ENCODE peak calls at places on chromosomes 12 and 14, in ten cellular contexts. O, Q, Y, D, Z, W, T, X, E and H are unnamed samples. For H3K9me3 and H3K27me3, the result is how much of the 10 kb centered on the place peaks cover.

GRCh38 chr12:121794532-121795028 is 1.1 kb upstream of the RHOF start:
- DNase-seq in O (no peak), Q (no peak), Y (no peak), D (no peak), Z (no peak), W (no peak), T (no peak), X (no peak), E (no peak), H (no peak)

GRCh38 chr14:52400846-52401245 is 86.7 kb downstream of the PTGER2 start:
- DNase-seq in O (no peak), Q (no peak), Y (no peak), D (no peak), Z (no peak), W (no peak), T (no peak), X (no peak), E (no peak), H (no peak)

GRCh38 chr12:65778268-65779090 is 45.8 kb upstream of the HMGA2 start:
- DNase-seq in O (peak), Q (no peak), Y (no peak), D (no peak), Z (peak), W (no peak), T (no peak), X (no peak), E (no peak), H (no peak)

GRCh38 chr12:114134922-114135321 is 168.8 kb upstream of the RBM19 start:
- DNase-seq in O (no peak), Q (no peak), Y (no peak), D (no peak), Z (no peak), W (no peak), T (no peak), X (no peak), E (no peak), H (no peak)

GRCh38 chr12:81078469-81079196 is 754 bp downstream of the ACSS3 start:
- DNase-seq in O (peak), Q (no peak), Y (no peak), D (no peak), Z (peak), W (no peak), T (no peak), X (no peak), E (no peak), H (no peak)

GRCh38 chr12:32135967-32136366 is 29.3 kb downstream of the BICD1 start:
- DNase-seq in O (no peak), Q (no peak), Y (no peak), D (no peak), Z (no peak), W (no peak), T (no peak), X (no peak), E (no peak), H (no peak)

GRCh38 chr12:119415714-119416113 is 81.2 kb downstream of the CCDC60 start:
- DNase-seq in O (no peak), Q (no peak), Y (no peak), D (no peak), Z (no peak), W (no peak), T (no peak), X (no peak), E (no peak), H (no peak)

GRCh38 chr14:23076785-23077408 is 18.0 kb downstream of the ACIN1 start:
- DNase-seq in O (no peak), Q (no peak), Y (no peak), D (no peak), Z (peak), W (no peak), T (no peak), X (no peak), E (no peak), H (no peak)

GRCh38 chr12:113366827-113367226 is 8.4 kb downstream of the PLBD2 start:
- DNase-seq in O (peak), Q (no peak), Y (no peak), D (no peak), Z (no peak), W (no peak), T (no peak), X (no peak), E (no peak), H (no peak)

GRCh38 chr12:49089831-49090773 is 4.5 kb downstream of the DHH start:
- DNase-seq in O (peak), Q (peak), Y (peak), D (no peak), Z (peak), W (no peak), T (peak), X (no peak), E (peak), H (no peak)

GRCh38 chr14:27181304-27181703 is 583.5 kb upstream of the NOVA1 start:
- DNase-seq in O (no peak), Q (no peak), Y (no peak), D (no peak), Z (no peak), W (no peak), T (no peak), X (no peak), E (no peak), H (no peak)

DNA sequence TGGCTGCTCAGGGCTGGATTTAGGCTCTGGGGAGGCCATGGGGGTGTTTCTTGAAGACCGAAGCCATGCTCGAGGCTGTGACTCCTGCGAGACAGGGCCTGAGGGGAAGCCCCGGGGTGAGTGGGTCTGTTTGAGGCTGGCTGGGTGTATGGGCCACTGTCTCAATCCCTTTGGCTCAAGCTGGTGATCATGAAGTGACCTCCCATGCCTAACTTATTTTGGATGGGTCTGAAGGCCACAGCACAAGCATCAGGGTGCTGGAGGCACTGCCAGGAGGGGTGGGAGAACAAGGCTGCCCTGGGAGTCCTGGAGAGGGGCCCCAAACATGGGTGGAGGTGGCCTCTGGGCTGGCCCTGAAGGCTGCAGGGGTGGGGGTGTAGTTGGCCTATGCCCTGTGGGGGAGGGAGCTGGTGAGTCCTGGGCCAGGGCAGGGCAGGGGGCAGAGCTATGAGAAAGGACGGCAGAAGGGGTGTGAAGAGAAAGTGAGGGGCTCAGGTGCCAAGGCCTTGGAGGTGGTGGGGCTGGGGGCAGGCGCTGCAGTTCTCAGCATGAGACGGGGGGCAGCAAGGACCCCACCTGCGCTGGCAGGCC is 100.9 kb downstream of the KIF26A start:
- DNase-seq in O (no peak), Q (peak), Y (no peak), D (no peak), Z (no peak), W (no peak), T (peak), X (peak), E (no peak), H (no peak)
- H3K9me3 ChIP-seq in O (under half), Q (under half), Y (under half), D (under half), Z (under half), W (under half), T (under half), X (under half), E (under half), H (under half)

GRCh38 chr12:27970981-27971489 is 1.5 kb downstream of the PTHLH start:
- DNase-seq in O (peak), Q (no peak), Y (no peak), D (no peak), Z (no peak), W (no peak), T (no peak), X (no peak), E (peak), H (no peak)

GRCh38 chr12:27970391-27970980 is 2.0 kb downstream of the PTHLH start:
- DNase-seq in O (peak), Q (no peak), Y (no peak), D (no peak), Z (peak), W (no peak), T (no peak), X (no peak), E (peak), H (no peak)

GRCh38 chr12:27971606-27972005 is 927 bp downstream of the PTHLH start:
- DNase-seq in O (no peak), Q (no peak), Y (no peak), D (no peak), Z (peak), W (no peak), T (no peak), X (no peak), E (no peak), H (no peak)

GRCh38 chr12:27969011-27969900 is 3.3 kb downstream of the PTHLH start:
- DNase-seq in O (peak), Q (no peak), Y (no peak), D (no peak), Z (peak), W (no peak), T (no peak), X (no peak), E (peak), H (no peak)

DNA sequence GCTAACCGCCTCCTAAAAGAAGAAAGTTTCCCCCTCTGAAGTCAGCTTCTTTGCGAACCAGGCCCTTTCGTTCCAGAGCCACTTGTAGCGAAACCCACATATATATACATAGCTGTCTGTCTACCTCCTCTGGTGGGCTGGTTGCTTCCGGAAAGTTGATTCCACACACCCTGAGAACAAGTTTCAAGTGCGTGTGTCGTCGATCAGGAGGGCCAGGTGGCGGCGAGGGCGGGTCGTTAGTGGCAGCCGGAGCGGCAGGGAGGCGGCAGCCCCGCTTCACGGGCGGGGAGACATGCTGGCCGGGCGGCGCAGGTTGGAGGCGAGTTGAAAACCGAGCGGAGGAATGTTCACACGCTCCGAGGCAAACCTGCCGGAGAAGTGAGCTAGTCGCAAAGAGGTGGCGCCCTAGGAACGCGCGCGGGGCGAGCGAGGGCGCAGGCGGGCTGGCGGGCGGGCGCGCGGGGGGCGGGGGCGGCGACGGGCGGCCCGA is 2.6 kb downstream of the PTHLH start:
- DNase-seq in O (peak), Q (peak), Y (no peak), D (no peak), Z (peak), W (no peak), T (peak), X (peak), E (peak), H (peak)
- TF ChIP-seq CTCF in O (no peak), Q (no peak), Y (no peak), D (peak), Z (peak), W (no peak), T (no peak), X (no peak), E (peak), H (no peak)

GRCh38 chr12:131281016-131281415 is 327.3 kb downstream of the ADGRD1 start:
- DNase-seq in O (no peak), Q (no peak), Y (no peak), D (no peak), Z (no peak), W (no peak), T (no peak), X (peak), E (no peak), H (no peak)

GRCh38 chr12:131276501-131277185 is 322.9 kb downstream of the ADGRD1 start:
- DNase-seq in O (no peak), Q (no peak), Y (no peak), D (no peak), Z (no peak), W (no peak), T (peak), X (no peak), E (no peak), H (no peak)

GRCh38 chr12:131280426-131280825 is 326.7 kb downstream of the ADGRD1 start:
- DNase-seq in O (no peak), Q (peak), Y (no peak), D (no peak), Z (no peak), W (no peak), T (no peak), X (peak), E (no peak), H (no peak)

GRCh38 chr12:131282292-131283080 is 328.8 kb downstream of the ADGRD1 start:
- DNase-seq in O (no peak), Q (no peak), Y (no peak), D (no peak), Z (no peak), W (no peak), T (peak), X (peak), E (no peak), H (no peak)

GRCh38 chr12:131279281-131279921 is 325.7 kb downstream of the ADGRD1 start:
- DNase-seq in O (no peak), Q (no peak), Y (no peak), D (no peak), Z (no peak), W (no peak), T (peak), X (peak), E (no peak), H (no peak)
- H3K27me3 ChIP-seq in O (under half), Q (under half), Y (under half), D (under half), Z (under half), W (under half), T (under half), X (under half), E (under half), H (under half)

GRCh38 chr12:16103851-16104250 is 173.6 kb downstream of the SLC15A5 start:
- DNase-seq in O (no peak), Q (no peak), Y (no peak), D (no peak), Z (no peak), W (no peak), T (no peak), X (no peak), E (no peak), H (no peak)
- H3K9me3 ChIP-seq in O (under half), Q (under half), Y (under half), D (under half), Z (under half), W (under half), T (under half), X (under half), E (under half), H (under half)

GRCh38 chr14:106605548-106606448 is 1079.4 kb downstream of the TMEM121 start:
- DNase-seq in O (no peak), Q (peak), Y (peak), D (no peak), Z (no peak), W (peak), T (peak), X (no peak), E (no peak), H (no peak)
- TF ChIP-seq CTCF in O (no peak), Q (no peak), Y (peak), D (no peak), Z (no peak), W (peak), T (no peak), X (no peak), E (no peak), H (no peak)